ENCODE peak calls at places on chromosomes 11 and 22, in four cellular contexts. One of them, this sample, is unnamed.

GRCh38 chr11:34214961-34215805 is 109.8 kb downstream of the NAT10 start:
- DNase-seq in HepG2: no peak
- DNase-seq in GM12891: no peak
- DNase-seq in K562: no peak
- DNase-seq in this sample: no peak

GRCh38 chr11:66857234-66857926 is 516 bp downstream of the LRFN4 start:
- DNase-seq in GM12891: peak
- DNase-seq in HepG2: peak
- DNase-seq in K562: no peak
- DNase-seq in this sample: peak

GRCh38 chr11:6898911-6899310 is 6.6 kb upstream of the OR2D2 start:
- DNase-seq in K562: no peak
- DNase-seq in HepG2: no peak
- DNase-seq in GM12891: no peak
- DNase-seq in this sample: no peak

GRCh38 chr22:49404576-49405199 is 423.0 kb downstream of the BRD1 start:
- DNase-seq in GM12891: no peak
- DNase-seq in HepG2: no peak
- DNase-seq in K562: no peak
- DNase-seq in this sample: no peak

GRCh38 chr11:132056689-132057088 is 686.3 kb downstream of the NTM start:
- DNase-seq in HepG2: no peak
- DNase-seq in GM12891: no peak
- DNase-seq in K562: no peak
- DNase-seq in this sample: no peak

GRCh38 chr22:21760640-21761039 is 25.0 kb upstream of the YPEL1 start:
- DNase-seq in HepG2: no peak
- DNase-seq in K562: peak
- DNase-seq in GM12891: no peak
- DNase-seq in this sample: no peak

GRCh38 chr11:57303990-57304579 is 20.7 kb downstream of the TNKS1BP1 start:
- DNase-seq in HepG2: no peak
- DNase-seq in K562: no peak
- DNase-seq in GM12891: no peak
- DNase-seq in this sample: no peak

GRCh38 chr22:38715852-38716251 is 10.1 kb downstream of the GTPBP1 start:
- DNase-seq in GM12891: no peak
- DNase-seq in K562: no peak
- DNase-seq in HepG2: no peak
- DNase-seq in this sample: no peak

GRCh38 chr22:48746789-48747425 is 1080.8 kb downstream of the BRD1 start:
- DNase-seq in K562: no peak
- DNase-seq in GM12891: no peak
- DNase-seq in HepG2: no peak
- DNase-seq in this sample: no peak

GRCh38 chr11:91296628-91297027 is 928.0 kb upstream of the FAT3 start:
- DNase-seq in HepG2: no peak
- DNase-seq in K562: no peak
- DNase-seq in GM12891: no peak
- DNase-seq in this sample: no peak

GRCh38 chr11:10597877-10598341 is 29.4 kb upstream of the LYVE1 start:
- DNase-seq in K562: no peak
- DNase-seq in HepG2: no peak
- DNase-seq in GM12891: no peak
- DNase-seq in this sample: no peak

GRCh38 chr11:112082729-112083128 is 3.8 kb downstream of the TIMM8B start:
- DNase-seq in GM12891: no peak
- DNase-seq in K562: no peak
- DNase-seq in HepG2: no peak
- DNase-seq in this sample: no peak

GRCh38 chr22:35430897-35431322 is 31.0 kb downstream of the MCM5 start:
- DNase-seq in K562: peak
- DNase-seq in GM12891: peak
- DNase-seq in HepG2: peak
- DNase-seq in this sample: peak

GRCh38 chr11:44110231-44110679 is 14.8 kb downstream of the EXT2 start:
- DNase-seq in K562: peak
- DNase-seq in HepG2: peak
- DNase-seq in GM12891: peak
- DNase-seq in this sample: peak

GRCh38 chr11:121152764-121153163 is 51.7 kb downstream of the TECTA start:
- DNase-seq in K562: no peak
- DNase-seq in GM12891: no peak
- DNase-seq in HepG2: no peak
- DNase-seq in this sample: no peak

GRCh38 chr11:127680146-127680545 is 679.6 kb upstream of the KIRREL3 start:
- DNase-seq in K562: no peak
- DNase-seq in GM12891: no peak
- DNase-seq in HepG2: no peak
- DNase-seq in this sample: no peak

GRCh38 chr11:9028591-9028990 is 24.8 kb upstream of the NRIP3 start:
- DNase-seq in GM12891: no peak
- DNase-seq in HepG2: no peak
- DNase-seq in K562: no peak
- DNase-seq in this sample: no peak

GRCh38 chr11:48013269-48013901 is 33.0 kb downstream of the PTPRJ start:
- DNase-seq in HepG2: peak
- DNase-seq in K562: no peak
- DNase-seq in GM12891: no peak
- DNase-seq in this sample: no peak

GRCh38 chr11:107824668-107825369 is 33.8 kb downstream of the SLC35F2 start:
- DNase-seq in GM12891: no peak
- DNase-seq in HepG2: no peak
- DNase-seq in K562: no peak
- DNase-seq in this sample: no peak

GRCh38 chr11:73977856-73978519 is 4.7 kb downstream of the UCP2 start:
- DNase-seq in K562: no peak
- DNase-seq in GM12891: no peak
- DNase-seq in HepG2: no peak
- DNase-seq in this sample: no peak

GRCh38 chr11:75445315-75445953 is 12.4 kb upstream of the KLHL35 start:
- DNase-seq in K562: peak
- DNase-seq in HepG2: peak
- DNase-seq in GM12891: peak
- DNase-seq in this sample: peak

GRCh38 chr22:24529898-24530297 is 25.0 kb downstream of the GUCD1 start:
- DNase-seq in K562: no peak
- DNase-seq in GM12891: no peak
- DNase-seq in HepG2: no peak
- DNase-seq in this sample: no peak

GRCh38 chr22:44136112-44136511 is 44.6 kb upstream of the PARVG start:
- DNase-seq in HepG2: no peak
- DNase-seq in K562: no peak
- DNase-seq in GM12891: no peak
- DNase-seq in this sample: no peak

GRCh38 chr11:131827440-131827839 is 457.0 kb downstream of the NTM start:
- DNase-seq in K562: no peak
- DNase-seq in GM12891: no peak
- DNase-seq in HepG2: no peak
- DNase-seq in this sample: no peak

GRCh38 chr11:72872012-72872411 is 57.8 kb downstream of the ATG16L2 start:
- DNase-seq in K562: no peak
- DNase-seq in HepG2: no peak
- DNase-seq in GM12891: no peak
- DNase-seq in this sample: no peak

GRCh38 chr11:71461696-71462095 is 8.7 kb downstream of the NADSYN1 start:
- DNase-seq in HepG2: no peak
- DNase-seq in GM12891: no peak
- DNase-seq in K562: no peak
- DNase-seq in this sample: no peak

GRCh38 chr11:88420165-88420781 is 82.7 kb upstream of the CTSC start:
- DNase-seq in GM12891: no peak
- DNase-seq in K562: peak
- DNase-seq in HepG2: no peak
- DNase-seq in this sample: no peak
- TF ChIP-seq POLR2AphosphoS5 in GM12891: no peak
- TF ChIP-seq POLR2AphosphoS5 in K562: no peak
- TF ChIP-seq POLR2AphosphoS5 in HepG2: no peak
- TF ChIP-seq POLR2AphosphoS5 in this sample: no peak

GRCh38 chr11:125410091-125410490 is 86.0 kb downstream of the FEZ1 start:
- DNase-seq in HepG2: no peak
- DNase-seq in K562: no peak
- DNase-seq in GM12891: no peak
- DNase-seq in this sample: no peak
- TF ChIP-seq TAF1 in HepG2: no peak
- TF ChIP-seq TAF1 in K562: no peak
- TF ChIP-seq TAF1 in GM12891: no peak
- TF ChIP-seq TAF1 in this sample: no peak

GRCh38 chr11:65576232-65576866 is 496 bp downstream of the EHBP1L1 start:
- DNase-seq in GM12891: no peak
- DNase-seq in HepG2: no peak
- DNase-seq in K562: no peak
- DNase-seq in this sample: no peak

GRCh38 chr11:65575568-65576231 is at the start of gene EHBP1L1:
- DNase-seq in HepG2: no peak
- DNase-seq in K562: peak
- DNase-seq in GM12891: peak
- DNase-seq in this sample: peak

GRCh38 chr11:65577756-65578109 is 1.9 kb downstream of the EHBP1L1 start:
- DNase-seq in HepG2: no peak
- DNase-seq in K562: no peak
- DNase-seq in GM12891: no peak
- DNase-seq in this sample: no peak

GRCh38 chr11:65578134-65578533 is 2.3 kb downstream of the EHBP1L1 start:
- DNase-seq in GM12891: no peak
- DNase-seq in K562: no peak
- DNase-seq in HepG2: no peak
- DNase-seq in this sample: no peak

DNA sequence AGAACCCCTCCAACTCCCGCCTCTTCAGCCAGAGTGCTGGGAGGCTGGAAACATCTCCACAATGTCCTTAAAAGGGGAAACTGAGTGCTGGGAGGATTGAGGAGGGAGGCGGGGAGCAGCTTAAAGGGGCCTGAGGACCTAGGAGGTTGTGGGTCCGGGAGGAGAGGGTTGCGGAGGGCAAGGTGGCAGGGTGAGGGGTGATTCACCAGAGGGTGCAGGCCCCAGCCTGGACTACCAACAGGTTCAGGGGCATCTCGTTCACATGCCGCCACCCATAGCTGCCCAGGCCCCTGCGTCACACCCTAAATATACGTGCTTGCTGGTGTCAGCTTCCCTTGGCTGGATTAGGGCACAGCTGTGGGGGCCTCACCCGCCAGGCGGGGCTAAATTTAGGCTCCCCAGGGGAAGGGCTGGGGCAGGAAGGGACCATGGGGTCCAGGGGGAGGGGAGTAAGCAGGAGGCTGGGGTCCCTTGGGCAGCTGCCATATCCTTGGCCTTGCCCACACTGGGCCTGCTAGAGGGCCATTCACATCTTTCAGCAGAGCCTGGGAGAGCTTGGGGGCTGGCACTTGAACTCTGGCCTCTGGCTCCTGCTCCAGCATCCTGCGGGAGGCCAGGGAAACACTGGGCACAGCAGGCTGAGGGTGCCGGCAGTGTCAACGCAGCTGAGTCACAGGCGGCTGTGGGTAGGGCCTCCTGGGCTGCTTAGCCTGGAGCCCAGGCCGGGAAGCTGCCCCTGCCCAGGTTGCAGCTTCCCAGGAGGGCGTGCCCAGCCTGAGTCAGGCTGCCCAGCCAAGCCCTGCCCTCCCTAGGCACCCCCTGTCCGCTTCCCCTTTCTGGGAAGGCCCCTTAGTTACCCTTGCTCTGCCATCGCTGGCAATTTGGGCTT is 1.3 kb downstream of the EHBP1L1 start:
- DNase-seq in HepG2: peak
- DNase-seq in GM12891: no peak
- DNase-seq in K562: no peak
- DNase-seq in this sample: no peak
- TF ChIP-seq POLR2A in HepG2: no peak
- TF ChIP-seq POLR2A in GM12891: no peak
- TF ChIP-seq POLR2A in K562: no peak
- TF ChIP-seq POLR2A in this sample: no peak

DNA sequence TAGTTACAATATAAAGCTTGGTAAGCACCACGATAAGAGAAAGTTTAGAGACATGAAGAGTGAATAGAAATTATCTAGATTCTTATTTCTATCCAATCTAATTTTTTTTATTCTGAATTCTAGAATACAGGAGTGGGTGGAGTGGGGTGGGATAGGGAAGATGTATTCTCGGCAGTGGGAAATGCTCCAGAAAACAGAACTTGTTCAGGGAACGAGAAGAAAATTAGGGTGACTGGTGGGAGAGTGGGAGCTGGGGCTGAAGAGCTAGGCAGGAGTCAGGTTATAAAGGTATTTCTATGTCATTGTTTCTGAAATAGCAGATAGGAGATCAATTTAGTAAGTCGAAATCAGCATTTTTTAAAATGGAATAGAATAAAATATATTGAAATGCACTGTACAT is 53.2 kb upstream of the APOA1 start:
- DNase-seq in HepG2: no peak
- DNase-seq in K562: no peak
- DNase-seq in GM12891: no peak
- DNase-seq in this sample: no peak
- TF ChIP-seq POLR2AphosphoS5 in HepG2: no peak
- TF ChIP-seq POLR2AphosphoS5 in K562: no peak
- TF ChIP-seq POLR2AphosphoS5 in GM12891: no peak
- TF ChIP-seq POLR2AphosphoS5 in this sample: no peak

GRCh38 chr22:11066458-11067285 is 4461.3 kb upstream of the OR11H1 start:
- DNase-seq in HepG2: no peak
- DNase-seq in K562: peak
- DNase-seq in GM12891: peak
- DNase-seq in this sample: peak
- TF ChIP-seq TAF1 in HepG2: no peak
- TF ChIP-seq TAF1 in K562: no peak
- TF ChIP-seq TAF1 in GM12891: no peak
- TF ChIP-seq TAF1 in this sample: no peak